ENCODE peak calls at places on chromosome 5, in five cellular contexts. H is fibroblast of lung, Z is DND-41, A is HCT116, R is trophoblast cell. O is an unnamed sample. For H3K9me3, the result is how much of the 10 kb centered on the place peaks cover.

GRCh38 chr5:172443441-172444109 is 10.8 kb downstream of the SH3PXD2B start:
- DNase-seq in Z (peak), H (peak), R (peak), A (peak), O (no peak)

GRCh38 chr5:135439426-135440205 is 7.5 kb downstream of the DCANP1 start:
- DNase-seq in R (no peak), A (no peak), H (no peak), Z (peak), O (no peak)

GRCh38 chr5:154487541-154487940 is 9.5 kb upstream of the HAND1 start:
- DNase-seq in Z (no peak), R (no peak), H (no peak), A (no peak), O (no peak)

GRCh38 chr5:32388429-32389111 is 56.0 kb downstream of the ZFR start:
- DNase-seq in R (peak), A (no peak), H (peak), Z (no peak), O (no peak)

GRCh38 chr5:168721354-168721753 is 142.2 kb upstream of the PANK3 start:
- DNase-seq in A (no peak), Z (no peak), H (no peak), R (no peak), O (no peak)

GRCh38 chr5:80871541-80871961 is 88.6 kb upstream of the RASGRF2 start:
- DNase-seq in R (peak), Z (no peak), H (peak), A (peak), O (no peak)

GRCh38 chr5:136053336-136054121 is 24.7 kb downstream of the TGFBI start:
- DNase-seq in R (peak), H (peak), Z (no peak), A (peak), O (no peak)

GRCh38 chr5:110769282-110769681 is 30.5 kb downstream of the SLC25A46 start:
- DNase-seq in H (peak), Z (no peak), A (no peak), R (peak), O (peak)

GRCh38 chr5:166093312-166093711 is 2198.1 kb upstream of the WWC1 start:
- DNase-seq in H (no peak), A (no peak), Z (no peak), R (no peak), O (no peak)

GRCh38 chr5:56545016-56545415 is 270.3 kb upstream of the MAP3K1 start:
- DNase-seq in H (no peak), A (no peak), Z (no peak), R (peak), O (no peak)

GRCh38 chr5:126852104-126852531 is 75.2 kb downstream of the LMNB1 start:
- DNase-seq in Z (no peak), A (no peak), R (no peak), H (no peak), O (no peak)

GRCh38 chr5:76715484-76715733 is 517 bp upstream of the F2R start:
- DNase-seq in R (no peak), Z (no peak), A (no peak), H (no peak), O (no peak)

GRCh38 chr5:52989025-52989780 is at the start of gene ITGA2:
- DNase-seq in R (peak), H (peak), Z (peak), A (peak), O (no peak)

GRCh38 chr5:181260720-181261319 is at the start of gene TRIM52:
- DNase-seq in A (peak), Z (peak), R (peak), H (peak), O (peak)

GRCh38 chr5:180611140-180611850 is 20.0 kb upstream of the SCGB3A1 start:
- DNase-seq in A (no peak), R (peak), H (no peak), Z (no peak), O (no peak)

GRCh38 chr5:78569441-78569840 is 79.1 kb downstream of the LHFPL2 start:
- DNase-seq in H (peak), A (no peak), R (no peak), Z (no peak), O (no peak)

DNA sequence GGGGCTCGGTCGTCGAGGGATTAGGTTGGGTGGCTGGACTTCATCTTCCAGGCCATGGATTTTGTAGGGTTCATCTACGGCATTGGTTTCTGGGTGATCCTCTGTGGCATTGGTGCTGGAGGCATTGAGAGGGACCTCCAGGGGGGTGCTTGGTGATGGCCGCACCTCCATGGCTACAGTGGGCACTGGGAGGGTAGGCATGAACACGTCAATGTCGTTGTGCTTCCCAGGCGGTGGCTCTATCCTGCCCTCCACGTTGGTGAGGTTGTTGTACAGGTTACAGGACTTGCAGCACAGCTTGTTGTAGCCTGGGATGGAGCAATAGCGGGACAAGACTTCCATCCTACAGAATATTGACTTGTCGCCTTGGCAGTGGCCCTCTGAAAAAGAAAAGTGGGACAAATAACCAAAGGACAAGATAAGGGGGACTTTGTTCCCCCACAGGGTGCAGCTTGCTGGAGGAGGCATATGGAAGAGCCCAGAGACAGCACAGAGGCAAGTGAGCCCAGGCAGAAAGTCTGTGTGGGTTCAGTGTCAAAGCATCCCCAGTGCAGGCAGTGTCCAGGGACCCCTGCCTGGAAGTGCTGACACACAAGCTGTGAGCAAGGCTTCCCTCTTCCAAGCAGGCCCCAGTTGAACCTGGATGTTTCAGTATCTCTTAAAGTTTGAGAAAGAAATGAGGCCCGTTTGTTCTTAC is 53.9 kb downstream of the ZNF354C start:
- DNase-seq in Z (no peak), R (no peak), A (no peak), H (no peak), O (no peak)
- H3K9me3 ChIP-seq in Z (under half), R (under half), A (under half), H (under half), O (under half)

DNA sequence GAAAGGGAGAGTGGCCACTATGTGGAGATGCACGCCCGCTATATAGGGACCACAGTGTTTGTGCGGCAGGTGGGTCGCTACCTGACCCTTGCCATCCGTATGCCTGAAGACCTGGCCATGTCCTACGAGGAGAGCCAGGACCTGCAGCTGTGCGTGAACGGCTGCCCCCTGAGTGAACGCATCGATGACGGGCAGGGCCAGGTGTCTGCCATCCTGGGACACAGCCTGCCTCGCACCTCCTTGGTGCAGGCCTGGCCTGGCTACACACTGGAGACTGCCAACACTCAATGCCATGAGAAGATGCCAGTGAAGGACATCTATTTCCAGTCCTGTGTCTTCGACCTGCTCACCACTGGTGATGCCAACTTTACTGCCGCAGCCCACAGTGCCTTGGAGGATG is 19.8 kb downstream of the RGMB start:
- DNase-seq in A (no peak), H (no peak), Z (no peak), R (no peak), O (no peak)
- H3K4me2 ChIP-seq in A (no peak), H (no peak), Z (no peak), R (no peak), O (no peak)

DNA sequence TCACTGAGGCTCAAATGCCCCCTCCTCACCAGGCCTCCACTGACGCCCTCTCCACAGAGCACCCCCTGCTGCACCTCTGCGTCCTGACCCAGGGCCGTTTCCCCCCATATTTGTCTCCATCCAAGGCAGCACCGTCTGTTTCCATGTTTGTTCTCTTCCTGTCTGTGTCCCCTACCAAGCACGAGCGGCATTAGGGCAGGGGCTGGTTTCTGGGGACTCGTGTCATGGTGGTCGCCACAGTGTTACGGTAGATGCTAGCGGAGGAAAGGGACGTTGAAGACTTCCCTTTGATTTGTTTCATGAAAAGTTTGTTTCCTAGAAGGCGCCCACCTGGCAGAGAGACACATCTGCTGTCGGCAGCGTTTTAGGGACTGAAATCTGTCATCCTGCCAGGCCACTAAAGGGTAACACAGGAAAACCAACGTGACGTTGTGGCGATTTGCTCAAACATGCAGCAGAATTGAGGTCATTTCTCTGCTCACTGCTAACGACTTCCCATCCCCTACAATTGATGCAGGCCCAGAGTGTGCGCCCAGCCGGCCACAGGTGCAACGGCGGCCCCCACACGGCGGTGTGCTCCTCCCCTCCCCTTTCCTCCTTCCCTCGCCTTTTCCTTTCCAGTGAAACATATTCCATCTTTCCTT is 79.3 kb upstream of the IRX4 start:
- DNase-seq in H (no peak), A (no peak), R (no peak), Z (peak), O (no peak)
- H3K9me3 ChIP-seq in H (under half), A (under half), R (under half), Z (under half), O (under half)

GRCh38 chr5:62717211-62717927 is 138.8 kb downstream of the LRRC70 start:
- DNase-seq in Z (no peak), H (no peak), A (no peak), R (no peak), O (no peak)

GRCh38 chr5:62720036-62720441 is 141.4 kb downstream of the LRRC70 start:
- DNase-seq in A (peak), R (peak), Z (peak), H (peak), O (peak)

GRCh38 chr5:62722360-62722759 is 143.7 kb downstream of the LRRC70 start:
- DNase-seq in R (peak), A (no peak), Z (no peak), H (no peak), O (peak)

GRCh38 chr5:62718368-62718767 is 139.7 kb downstream of the LRRC70 start:
- DNase-seq in H (no peak), A (no peak), Z (no peak), R (peak), O (no peak)

DNA sequence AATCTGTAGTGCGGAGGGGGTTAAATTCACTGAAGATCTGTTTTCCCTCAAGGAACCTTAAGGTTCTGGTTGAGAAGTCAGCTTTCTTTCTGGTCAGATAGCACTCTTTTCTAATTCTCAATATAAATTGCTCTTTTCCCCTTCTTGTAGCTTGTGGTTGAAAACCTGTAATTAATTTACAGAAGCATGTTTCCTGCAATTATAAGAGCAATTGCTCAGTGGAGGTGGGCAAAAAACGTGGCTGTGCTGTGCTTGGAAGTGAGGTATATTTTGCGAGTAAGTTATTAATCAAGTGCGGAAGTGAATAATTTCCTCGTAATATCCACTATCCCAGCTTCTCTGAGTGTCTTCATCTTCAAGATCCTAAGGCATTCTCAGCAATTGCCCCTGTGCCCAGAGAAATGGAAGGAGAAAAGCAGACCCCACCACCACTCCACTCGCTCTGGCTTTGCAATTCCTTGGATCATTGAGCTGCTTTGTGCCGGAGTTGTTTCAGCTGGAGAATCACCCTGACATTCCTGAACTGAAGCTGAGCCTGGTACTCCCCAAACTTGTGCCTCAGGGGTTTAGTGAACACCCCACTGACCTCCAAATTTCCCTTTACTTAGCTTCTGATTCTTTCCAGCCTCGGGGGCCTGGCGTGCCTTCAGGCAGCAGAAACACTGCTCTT is 140.6 kb downstream of the LRRC70 start:
- DNase-seq in A (no peak), R (no peak), H (no peak), Z (no peak), O (no peak)
- H3K4me2 ChIP-seq in A (no peak), R (no peak), H (no peak), Z (no peak), O (no peak)

DNA sequence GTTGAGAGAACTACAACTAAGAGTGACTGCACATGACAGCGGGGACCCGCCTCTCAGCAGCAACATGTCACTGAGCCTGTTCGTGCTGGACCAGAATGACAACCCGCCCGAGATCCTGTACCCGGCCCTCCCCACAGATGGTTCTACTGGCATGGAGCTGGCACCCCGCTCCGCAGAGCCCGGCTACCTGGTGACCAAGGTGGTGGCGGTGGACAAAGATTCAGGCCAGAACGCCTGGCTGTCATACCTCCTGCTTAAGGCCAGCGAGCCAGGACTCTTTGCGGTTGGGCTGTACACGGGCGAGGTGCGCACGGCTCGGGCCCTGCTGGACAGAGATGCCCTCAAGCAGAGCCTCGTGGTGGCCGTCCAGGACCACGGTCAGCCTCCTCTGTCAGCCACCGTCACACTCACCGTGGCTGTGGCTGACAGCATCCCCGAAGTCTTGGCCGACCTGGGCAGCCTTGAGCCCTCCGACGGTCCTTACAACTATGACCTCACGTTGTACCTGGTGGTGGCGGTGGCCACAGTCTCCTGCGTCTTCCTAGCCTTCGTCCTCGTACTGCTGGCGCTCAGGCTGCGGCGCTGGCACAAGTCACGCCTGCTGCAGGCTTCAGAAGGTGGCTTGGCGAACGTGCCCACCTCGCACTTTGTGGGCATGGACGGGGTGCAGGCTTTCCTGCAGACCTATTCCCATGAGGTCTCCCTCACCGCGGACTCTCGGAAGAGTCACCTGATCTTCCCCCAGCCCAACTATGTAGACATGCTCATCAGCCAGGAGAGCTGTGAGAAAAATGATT is 2.1 kb downstream of the PCDHGA7 start:
- DNase-seq in H (no peak), Z (no peak), A (no peak), R (no peak), O (no peak)
- H3K9me3 ChIP-seq in H (under half), Z (under half), A (under half), R (under half), O (under half)

GRCh38 chr5:149162401-149163084 is 21.2 kb downstream of the ABLIM3 start:
- DNase-seq in A (peak), Z (no peak), R (no peak), H (peak), O (no peak)
- H3K4me2 ChIP-seq in A (peak), Z (no peak), R (no peak), H (no peak), O (no peak)

DNA sequence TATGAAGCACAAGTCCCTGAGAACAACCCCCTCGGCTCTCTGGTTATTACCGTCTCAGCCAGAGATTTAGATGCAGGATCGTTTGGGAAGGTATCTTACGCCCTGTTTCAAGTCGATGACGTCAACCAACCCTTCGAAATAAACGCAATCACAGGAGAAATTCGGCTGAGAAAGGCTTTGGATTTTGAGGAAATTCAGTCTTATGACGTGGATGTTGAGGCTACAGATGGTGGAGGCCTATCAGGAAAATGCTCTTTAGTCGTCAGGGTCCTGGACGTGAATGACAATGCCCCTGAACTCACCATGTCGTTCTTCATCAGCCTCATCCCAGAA is 1.1 kb downstream of the PCDHB6 start:
- DNase-seq in R (no peak), A (no peak), H (no peak), Z (no peak), O (no peak)
- H3K9me3 ChIP-seq in R (under half), A (under half), H (under half), Z (under half), O (under half)

DNA sequence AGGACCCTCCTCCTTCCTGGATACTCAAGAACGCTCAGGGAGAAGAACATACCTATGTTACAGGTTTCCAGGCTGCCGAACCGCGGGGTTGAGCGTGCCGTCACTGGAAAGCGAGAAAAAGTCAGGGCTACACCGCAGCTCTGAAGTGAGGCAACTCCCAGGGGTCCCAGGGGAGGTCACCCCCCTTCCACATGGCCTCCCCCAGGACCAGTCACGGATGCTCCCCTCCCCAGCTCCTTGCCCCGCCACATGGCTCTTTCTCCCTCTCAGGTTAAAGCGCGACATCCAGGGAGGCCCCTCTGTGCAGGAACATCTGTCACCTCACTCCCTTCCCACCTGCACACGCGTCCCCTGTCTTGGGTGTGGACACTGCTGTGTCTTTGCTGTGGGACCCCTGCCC is 44.0 kb upstream of the ZNF354A start:
- DNase-seq in H (no peak), R (no peak), A (no peak), Z (no peak), O (no peak)
- H3K4me2 ChIP-seq in H (no peak), R (no peak), A (no peak), Z (no peak), O (no peak)

O was measured in Karpas-422.